ENCODE peak calls at places on chromosomes 11 and 22, in four cellular contexts. K is foreskin fibroblast, S is tibial nerve, V is A549. Z is an unnamed sample.
A peak's percentile ranks its signal among the peaks of the same experiment; 100 is the strongest.

GRCh38 chr11:34988294-34989255 is 72.2 kb downstream of the PDHX start:
- DNase-seq in K (no peak), S (no peak), V (no peak), Z (no peak)

GRCh38 chr11:11782532-11783110 is 59.2 kb upstream of the USP47 start:
- DNase-seq in K (no peak), S (no peak), V (no peak), Z (no peak)

GRCh38 chr22:34427436-34427835 is 507.2 kb upstream of the LARGE1 start:
- DNase-seq in K (no peak), S (no peak), V (no peak), Z (no peak)

GRCh38 chr11:47003180-47003877 is 66.8 kb downstream of the CSTPP1 start:
- DNase-seq in K (no peak), S (no peak), V (no peak), Z (no peak)

GRCh38 chr11:1854949-1855885 is 2.3 kb downstream of the LSP1 start:
- DNase-seq in K (no peak), S (no peak), V (no peak), Z (peak; percentile 76)

GRCh38 chr22:22076937-22077703 is 94.5 kb upstream of the TOP3B start:
- DNase-seq in K (peak; percentile 14), S (no peak), V (no peak), Z (no peak)

GRCh38 chr11:6249822-6250555 is 9.6 kb upstream of the CCKBR start:
- DNase-seq in K (peak; percentile 82), S (no peak), V (peak; percentile 58), Z (peak; percentile 62)

GRCh38 chr11:121416909-121417567 is 35.1 kb upstream of the SORL1 start:
- DNase-seq in K (peak; percentile 75), S (peak; percentile 78), V (peak; percentile 1), Z (peak; percentile 91)

GRCh38 chr11:44886765-44887164 is 63.9 kb downstream of the TP53I11 start:
- DNase-seq in K (peak; percentile 51), S (no peak), V (no peak), Z (no peak)

GRCh38 chr11:102225689-102226562 is 91.4 kb upstream of the BIRC3 start:
- DNase-seq in K (peak; percentile 97), S (no peak), V (no peak), Z (no peak)

GRCh38 chr11:132851247-132851646 is 681.1 kb downstream of the OPCML start:
- DNase-seq in K (no peak), S (no peak), V (no peak), Z (no peak)

GRCh38 chr11:17531071-17531817 is 13.0 kb downstream of the USH1C start:
- DNase-seq in K (no peak), S (no peak), V (no peak), Z (no peak)

GRCh38 chr11:27552356-27552755 is 45.8 kb upstream of the LIN7C start:
- DNase-seq in K (no peak), S (no peak), V (no peak), Z (no peak)

GRCh38 chr11:83044958-83045712 is 26.6 kb downstream of the RAB30 start:
- DNase-seq in K (peak; percentile 30), S (no peak), V (peak; percentile 86), Z (no peak)

GRCh38 chr11:111785076-111785475 is 18.9 kb upstream of the PPP2R1B start:
- DNase-seq in K (no peak), S (no peak), V (no peak), Z (no peak)

GRCh38 chr22:27919943-27920755 is 1.1 kb upstream of the PITPNB start:
- DNase-seq in K (peak; percentile 75), S (no peak), V (peak; percentile 59), Z (no peak)

GRCh38 chr11:2366271-2366670 is 10.8 kb upstream of the CD81 start:
- DNase-seq in K (no peak), S (no peak), V (no peak), Z (peak; percentile 50)

GRCh38 chr11:46826310-46827044 is 19.6 kb downstream of the CKAP5 start:
- DNase-seq in K (peak; percentile 78), S (peak; percentile 67), V (peak; percentile 67), Z (peak; percentile 85)

GRCh38 chr11:124301482-124301881 is 12.3 kb downstream of the OR8D1 start:
- DNase-seq in K (no peak), S (no peak), V (no peak), Z (no peak)

GRCh38 chr11:14446701-14447169 is 52.9 kb downstream of the COPB1 start:
- DNase-seq in K (no peak), S (no peak), V (peak; percentile 45), Z (no peak)

GRCh38 chr22:30535182-30535581 is 11.4 kb downstream of the SEC14L6 start:
- DNase-seq in K (no peak), S (no peak), V (no peak), Z (no peak)

GRCh38 chr22:27531782-27532530 is 269.6 kb downstream of the MN1 start:
- DNase-seq in K (peak; percentile 47), S (no peak), V (peak; percentile 9), Z (no peak)

GRCh38 chr22:39723899-39724351 is 153.4 kb downstream of the CACNA1I start:
- DNase-seq in K (peak; percentile 2), S (no peak), V (no peak), Z (no peak)

GRCh38 chr22:50298266-50298637 is 9.2 kb downstream of the PLXNB2 start:
- DNase-seq in K (no peak), S (no peak), V (no peak), Z (no peak)

GRCh38 chr22:24156146-24156914 is 25.0 kb upstream of the SUSD2 start:
- DNase-seq in K (peak; percentile 46), S (no peak), V (no peak), Z (peak; percentile 89)

GRCh38 chr11:2766166-2766565 is 66.4 kb upstream of the KCNQ1OT1 start:
- DNase-seq in K (no peak), S (peak; percentile 4), V (no peak), Z (no peak)

GRCh38 chr11:111846640-111847039 is 24.7 kb downstream of the ALG9 start:
- DNase-seq in K (peak; percentile 72), S (no peak), V (no peak), Z (no peak)

GRCh38 chr11:76670475-76671235 is at the start of gene LRRC32:
- DNase-seq in K (no peak), S (peak; percentile 34), V (no peak), Z (peak; percentile 89)

GRCh38 chr11:76672431-76673163 is 2.0 kb upstream of the LRRC32 start:
- DNase-seq in K (no peak), S (no peak), V (no peak), Z (peak; percentile 60)

GRCh38 chr11:76671626-76672309 is 1.2 kb upstream of the LRRC32 start:
- DNase-seq in K (no peak), S (no peak), V (no peak), Z (no peak)

GRCh38 chr11:76669901-76670474 is 559 bp downstream of the LRRC32 start:
- DNase-seq in K (peak; percentile 34), S (peak; percentile 13), V (no peak), Z (peak; percentile 35)

DNA sequence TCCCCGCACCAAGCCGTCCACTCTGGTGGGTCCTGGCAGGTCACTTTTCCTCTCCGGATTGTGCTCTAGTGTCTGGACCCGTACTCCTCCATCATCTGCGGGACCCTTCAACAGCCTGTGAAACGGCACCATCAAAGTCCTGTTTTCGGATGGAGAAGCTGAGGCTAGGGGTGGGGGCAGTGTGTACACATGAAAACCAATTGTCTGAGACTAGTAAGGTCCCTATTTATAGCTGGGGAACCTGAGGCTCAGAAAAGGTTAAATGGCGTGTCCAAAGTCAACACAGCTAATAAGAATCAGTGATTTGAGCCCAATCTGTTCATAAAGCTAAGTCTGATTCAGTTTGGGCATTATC is 666 bp upstream of the LRRC32 start:
- DNase-seq in K (no peak), S (no peak), V (no peak), Z (no peak)
- H3K4me3 ChIP-seq in K (peak overlapping the region; percentile 64), S (peak overlapping the region; percentile 51), V (peak overlapping the region; percentile 59), Z (peak overlapping the region; percentile 52)

GRCh38 chr22:43923631-43924548 is at the start of gene PNPLA3:
- DNase-seq in K (peak; percentile 86), S (peak; percentile 74), V (peak; percentile 71), Z (peak; percentile 93)

GRCh38 chr22:43922123-43922522 is 1.5 kb upstream of the PNPLA3 start:
- DNase-seq in K (no peak), S (no peak), V (no peak), Z (no peak)

GRCh38 chr22:43925433-43926348 is 2.1 kb downstream of the PNPLA3 start:
- DNase-seq in K (no peak), S (no peak), V (no peak), Z (no peak)

GRCh38 chr22:43921361-43921760 is 2.2 kb upstream of the PNPLA3 start:
- DNase-seq in K (peak; percentile 79), S (no peak), V (no peak), Z (no peak)

DNA sequence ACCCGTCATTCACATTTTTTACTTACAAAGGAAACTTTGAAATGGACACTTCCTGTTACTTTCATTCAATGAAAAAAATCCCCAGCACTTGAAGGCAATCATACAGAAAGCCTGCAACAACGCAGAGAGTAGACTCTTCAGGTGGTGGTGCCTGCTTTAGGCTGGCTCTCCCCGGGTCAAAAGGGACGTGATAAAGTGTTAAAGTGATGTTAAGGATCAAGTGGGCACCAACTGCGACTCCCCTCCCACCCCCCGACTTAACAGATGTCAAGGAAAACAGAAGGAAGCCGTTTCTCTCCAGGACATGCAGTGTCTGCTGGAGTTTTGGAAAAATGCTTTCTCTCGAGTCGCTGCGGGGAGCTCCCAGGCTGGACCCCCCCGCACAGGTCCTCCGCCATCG is 414 bp upstream of the PNPLA3 start:
- DNase-seq in K (no peak), S (no peak), V (no peak), Z (no peak)
- H3K4me3 ChIP-seq in K (peak overlapping the region; percentile 73), S (peak overlapping the region; percentile 58), V (peak overlapping the region; percentile 56), Z (peak overlapping the region; percentile 43)

DNA sequence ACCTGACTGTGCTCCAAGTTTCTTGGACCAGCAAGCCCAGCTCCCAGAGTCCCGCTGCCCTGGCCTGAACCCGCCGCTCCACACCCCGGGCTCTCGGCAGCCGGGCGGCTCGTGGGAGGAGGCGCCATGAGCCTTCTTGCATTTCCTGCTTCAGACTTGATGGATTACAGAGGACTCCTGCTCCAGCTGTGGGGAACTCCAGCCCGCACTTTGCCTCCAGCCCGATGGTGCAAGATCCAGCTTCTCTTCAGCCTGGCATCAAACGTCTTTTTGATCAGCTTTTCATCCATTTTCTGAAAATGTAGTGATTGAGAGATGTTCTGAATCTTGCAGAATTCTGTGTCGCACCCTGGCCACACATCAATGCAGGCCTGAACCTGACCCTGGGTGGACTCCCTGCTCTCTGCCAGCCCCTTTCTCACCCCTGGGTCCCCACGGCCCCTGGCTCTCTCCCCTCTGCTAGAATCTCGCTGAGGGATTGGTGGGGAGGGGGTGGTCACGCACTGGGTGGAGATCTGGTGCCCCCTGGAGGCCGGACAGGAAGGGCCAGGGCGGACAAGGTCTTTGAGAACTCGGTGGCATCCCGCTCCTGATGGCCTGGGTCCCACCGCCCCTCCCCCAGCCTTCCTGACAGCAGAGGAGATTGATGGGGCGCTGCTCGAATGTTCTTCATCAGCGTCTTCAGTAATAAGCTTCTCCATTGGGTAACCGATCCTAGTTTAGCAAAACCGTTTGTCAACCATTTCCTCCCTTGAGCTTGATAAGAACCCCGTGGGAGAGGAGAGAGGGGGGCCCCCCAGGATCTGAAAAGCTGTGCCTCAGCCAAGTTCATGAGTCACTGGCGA is 12.1 kb upstream of the NFAM1 start:
- DNase-seq in K (peak; percentile 86), S (peak; percentile 66), V (peak; percentile 67), Z (peak; percentile 89)
- H3K4me3 ChIP-seq in K (peak overlapping the region; percentile 37), S (peak overlapping the region; percentile 16), V (peak overlapping the region; percentile 30), Z (no peak overlapping the region)

GRCh38 chr11:73320786-73321325 is 12.8 kb downstream of the ARHGEF17 start:
- DNase-seq in K (no peak), S (no peak), V (no peak), Z (no peak)

GRCh38 chr11:73322111-73322985 is 14.3 kb downstream of the ARHGEF17 start:
- DNase-seq in K (no peak), S (no peak), V (no peak), Z (no peak)

GRCh38 chr11:73323464-73323863 is 15.4 kb downstream of the ARHGEF17 start:
- DNase-seq in K (peak; percentile 72), S (peak; percentile 71), V (no peak), Z (peak; percentile 78)

GRCh38 chr11:73322986-73323306 is 14.9 kb downstream of the ARHGEF17 start:
- DNase-seq in K (no peak), S (no peak), V (no peak), Z (no peak)

GRCh38 chr11:73321342-73322110 is 13.4 kb downstream of the ARHGEF17 start:
- DNase-seq in K (peak; percentile 82), S (no peak), V (no peak), Z (peak; percentile 83)
- H3K4me3 ChIP-seq in K (peak overlapping the region; percentile 3), S (no peak overlapping the region), V (no peak overlapping the region), Z (no peak overlapping the region)

Z was measured in left lung.